ENCODE peak calls at places on chromosomes 7 and 10, in eight cellular contexts. W is SK-MEL-5; U is stimulated activated CD4-positive, alpha-beta T cell treated with anti-CD3 and anti-CD28 coated beads, Interleukin-2, amount 100 ng/mL, for 48 hours; Z is AG20443; P is globus pallidus; Q is nucleus accumbens; T is nephron progenitor cell; H is choroid plexus epithelial cell. R is an unnamed sample.

GRCh38 chr10:131907679-131908078 is 6.9 kb downstream of the PPP2R2D start:
- DNase-seq in T (no peak), P (no peak), W (no peak), Q (no peak), Z (no peak), H (no peak), U (no peak), R (no peak)

GRCh38 chr7:50182734-50183133 is 89.7 kb upstream of the ZPBP start:
- DNase-seq in Z (no peak), T (no peak), P (peak), W (peak), H (no peak), Q (no peak), U (no peak), R (no peak)

GRCh38 chr10:101611506-101611905 is 23.4 kb downstream of the DPCD start:
- DNase-seq in Z (peak), U (no peak), T (no peak), H (peak), Q (no peak), P (no peak), W (no peak), R (no peak)

GRCh38 chr7:130364446-130364845 is 15.8 kb upstream of the CPA1 start:
- DNase-seq in P (no peak), Z (no peak), H (no peak), U (no peak), Q (no peak), W (no peak), T (no peak), R (no peak)

GRCh38 chr10:99708428-99709010 is 23.4 kb downstream of the COX15 start:
- DNase-seq in W (no peak), P (no peak), Z (peak), H (no peak), T (no peak), U (no peak), Q (no peak), R (no peak)

GRCh38 chr7:22864301-22864700 is 41.7 kb upstream of the TOMM7 start:
- DNase-seq in T (no peak), H (no peak), W (no peak), P (no peak), Q (no peak), U (no peak), Z (peak), R (no peak)

GRCh38 chr10:63799511-63799910 is 278.3 kb downstream of the REEP3 start:
- DNase-seq in Z (no peak), U (no peak), T (no peak), P (no peak), W (no peak), H (no peak), Q (no peak), R (no peak)

GRCh38 chr7:123770378-123770777 is 21.6 kb upstream of the WASL start:
- DNase-seq in W (peak), T (no peak), Q (no peak), P (no peak), H (peak), Z (peak), U (no peak), R (no peak)

GRCh38 chr7:103936558-103936957 is 52.9 kb downstream of the RELN start:
- DNase-seq in U (no peak), H (no peak), W (peak), P (no peak), T (no peak), Z (no peak), Q (no peak), R (no peak)

R was measured in WTC11.